ENCODE peak calls at places on chromosomes 2 and 18, in four cellular contexts. One of them, this sample, is unnamed.

GRCh38 chr2:220228310-220229006 is 601.0 kb downstream of the SLC4A3 start:
- DNase-seq in GM23338: no peak
- DNase-seq in K562: no peak
- DNase-seq in Panc1: peak
- DNase-seq in this sample: no peak

GRCh38 chr2:231680992-231681852 is 27.1 kb upstream of the PTMA start:
- DNase-seq in Panc1: no peak
- DNase-seq in K562: peak
- DNase-seq in GM23338: peak
- DNase-seq in this sample: peak

GRCh38 chr2:168583064-168583709 is 127.1 kb downstream of the CERS6 start:
- DNase-seq in K562: no peak
- DNase-seq in GM23338: no peak
- DNase-seq in Panc1: no peak
- DNase-seq in this sample: no peak

GRCh38 chr18:3579701-3580100 is 129.7 kb downstream of the TGIF1 start:
- DNase-seq in GM23338: no peak
- DNase-seq in Panc1: no peak
- DNase-seq in K562: no peak
- DNase-seq in this sample: no peak

GRCh38 chr2:121735520-121736074 is 1.1 kb downstream of the NIFK start:
- DNase-seq in GM23338: no peak
- DNase-seq in Panc1: no peak
- DNase-seq in K562: no peak
- DNase-seq in this sample: no peak

GRCh38 chr2:19219060-19219459 is 139.4 kb downstream of the OSR1 start:
- DNase-seq in K562: no peak
- DNase-seq in GM23338: no peak
- DNase-seq in Panc1: no peak
- DNase-seq in this sample: no peak

GRCh38 chr2:49050265-49050664 is 104.0 kb downstream of the FSHR start:
- DNase-seq in Panc1: no peak
- DNase-seq in K562: no peak
- DNase-seq in GM23338: no peak
- DNase-seq in this sample: no peak

GRCh38 chr2:69546646-69547045 is 96.9 kb downstream of the AAK1 start:
- DNase-seq in GM23338: no peak
- DNase-seq in Panc1: no peak
- DNase-seq in K562: no peak
- DNase-seq in this sample: no peak

GRCh38 chr2:221570321-221571107 is 1.6 kb downstream of the EPHA4 start:
- DNase-seq in Panc1: no peak
- DNase-seq in GM23338: peak
- DNase-seq in K562: no peak
- DNase-seq in this sample: no peak

GRCh38 chr2:47697000-47697601 is 85.8 kb upstream of the MSH6 start:
- DNase-seq in GM23338: no peak
- DNase-seq in Panc1: no peak
- DNase-seq in K562: no peak
- DNase-seq in this sample: no peak

GRCh38 chr2:129761569-129762021 is 217.9 kb upstream of the RAB6C start:
- DNase-seq in GM23338: no peak
- DNase-seq in Panc1: no peak
- DNase-seq in K562: no peak
- DNase-seq in this sample: no peak

GRCh38 chr2:46942143-46942526 is 26.5 kb upstream of the MCFD2 start:
- DNase-seq in Panc1: no peak
- DNase-seq in K562: peak
- DNase-seq in GM23338: no peak
- DNase-seq in this sample: peak

GRCh38 chr2:24435391-24436316 is 55.4 kb upstream of the NCOA1 start:
- DNase-seq in GM23338: no peak
- DNase-seq in Panc1: no peak
- DNase-seq in K562: no peak
- DNase-seq in this sample: no peak

GRCh38 chr2:38076710-38077430 is 919 bp upstream of the CYP1B1 start:
- DNase-seq in GM23338: peak
- DNase-seq in Panc1: no peak
- DNase-seq in K562: peak
- DNase-seq in this sample: peak

GRCh38 chr2:59184281-59185020 is 943.3 kb upstream of the FANCL start:
- DNase-seq in GM23338: no peak
- DNase-seq in K562: no peak
- DNase-seq in Panc1: no peak
- DNase-seq in this sample: no peak

GRCh38 chr2:133522204-133522603 is 46.1 kb downstream of the NCKAP5 start:
- DNase-seq in Panc1: no peak
- DNase-seq in GM23338: no peak
- DNase-seq in K562: no peak
- DNase-seq in this sample: no peak
- TF ChIP-seq REST in Panc1: no peak
- TF ChIP-seq REST in GM23338: no peak
- TF ChIP-seq REST in K562: no peak
- TF ChIP-seq REST in this sample: no peak

GRCh38 chr2:178279636-178280035 is 85.3 kb downstream of the OSBPL6 start:
- DNase-seq in K562: no peak
- DNase-seq in GM23338: no peak
- DNase-seq in Panc1: no peak
- DNase-seq in this sample: no peak
- TF ChIP-seq REST in K562: no peak
- TF ChIP-seq REST in GM23338: no peak
- TF ChIP-seq REST in Panc1: no peak
- TF ChIP-seq REST in this sample: no peak

DNA sequence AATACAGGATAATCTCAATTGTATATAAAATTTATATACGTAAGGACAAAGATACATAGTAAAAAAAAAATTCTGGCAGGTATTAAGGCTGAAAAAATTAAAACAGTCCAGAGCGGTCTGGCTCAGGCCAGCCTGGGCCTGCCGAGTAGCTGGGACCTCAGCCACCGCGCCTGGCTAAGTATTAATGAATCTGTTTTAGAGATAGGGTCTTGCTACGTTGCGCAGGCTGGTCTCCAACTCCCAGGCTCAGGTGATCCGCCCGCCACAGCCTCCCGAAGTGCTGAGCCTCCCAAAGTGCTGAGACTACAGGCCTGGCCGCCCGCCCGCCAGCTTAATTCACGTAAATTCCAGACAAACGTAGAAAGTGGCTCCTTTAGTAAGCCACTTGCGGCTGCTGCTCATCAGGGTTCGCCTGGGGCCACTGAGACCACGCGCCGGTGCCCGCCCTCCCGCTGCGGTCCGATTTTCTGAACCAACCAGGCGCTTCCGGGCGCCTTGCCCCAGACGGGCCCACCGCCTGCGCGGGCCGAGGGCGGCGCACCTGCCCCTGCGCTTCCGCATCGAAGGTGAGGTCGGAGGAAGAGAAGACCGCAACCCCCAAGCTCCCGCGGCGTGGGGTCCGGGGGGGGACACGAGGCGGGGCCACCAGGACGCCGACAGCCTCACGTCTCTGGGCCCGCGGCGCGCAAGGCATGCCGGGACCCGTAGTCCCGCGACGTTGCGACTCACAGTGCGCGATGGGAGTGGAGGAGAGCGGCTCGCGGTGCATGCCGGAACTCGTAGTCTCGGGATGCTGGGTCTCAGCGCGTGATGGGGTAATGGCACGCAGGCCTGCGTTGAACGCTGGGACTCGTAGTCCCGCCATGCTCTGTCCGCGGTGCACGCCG is 695 bp upstream of the CTDP1 start:
- DNase-seq in GM23338: peak
- DNase-seq in K562: peak
- DNase-seq in Panc1: peak
- DNase-seq in this sample: peak
- TF ChIP-seq REST in GM23338: no peak
- TF ChIP-seq REST in K562: no peak
- TF ChIP-seq REST in Panc1: no peak
- TF ChIP-seq REST in this sample: peak

GRCh38 chr2:64019975-64020281 is 700 bp upstream of the VPS54 start:
- DNase-seq in Panc1: peak
- DNase-seq in GM23338: no peak
- DNase-seq in K562: no peak
- DNase-seq in this sample: no peak

GRCh38 chr2:64023485-64024258 is 4.4 kb upstream of the VPS54 start:
- DNase-seq in GM23338: peak
- DNase-seq in K562: no peak
- DNase-seq in Panc1: no peak
- DNase-seq in this sample: no peak

GRCh38 chr2:64025741-64026140 is 6.5 kb upstream of the VPS54 start:
- DNase-seq in Panc1: no peak
- DNase-seq in GM23338: no peak
- DNase-seq in K562: no peak
- DNase-seq in this sample: no peak

GRCh38 chr2:64021578-64021977 is 2.4 kb upstream of the VPS54 start:
- DNase-seq in Panc1: no peak
- DNase-seq in GM23338: no peak
- DNase-seq in K562: no peak
- DNase-seq in this sample: no peak

DNA sequence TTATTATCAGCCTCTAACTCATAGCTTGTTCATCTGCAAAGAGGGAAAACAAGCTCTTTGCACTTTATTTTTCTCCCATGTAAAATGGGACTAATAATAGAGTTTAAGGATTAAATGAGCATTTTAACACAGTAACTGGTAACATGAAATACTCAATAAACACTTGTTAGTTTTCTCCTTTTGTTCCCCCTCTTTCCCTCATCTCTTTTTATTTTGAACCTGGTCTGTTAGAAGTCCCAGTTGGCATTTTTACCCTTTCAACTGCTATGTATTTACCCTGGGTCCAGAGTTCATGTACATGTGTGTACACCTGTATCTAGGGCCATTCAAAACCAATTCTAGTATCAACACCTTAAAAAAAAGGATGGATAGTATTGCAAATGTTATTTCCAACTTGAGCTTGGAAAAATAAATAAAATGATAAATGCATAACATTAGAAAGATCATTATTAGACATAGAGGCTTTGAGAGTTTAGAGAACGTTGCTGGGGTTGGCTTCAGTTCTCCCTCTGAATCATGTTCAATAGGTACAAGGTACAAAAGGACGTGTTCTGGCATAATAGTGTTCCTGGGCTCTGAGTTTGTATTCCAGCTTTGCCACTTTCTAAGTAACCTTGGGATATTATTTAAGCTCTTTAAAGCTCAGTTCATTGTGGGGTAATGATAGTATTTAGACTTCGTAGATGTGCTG is 5.2 kb upstream of the VPS54 start:
- DNase-seq in GM23338: no peak
- DNase-seq in Panc1: no peak
- DNase-seq in K562: no peak
- DNase-seq in this sample: no peak
- TF ChIP-seq REST in GM23338: no peak
- TF ChIP-seq REST in Panc1: no peak
- TF ChIP-seq REST in K562: no peak
- TF ChIP-seq REST in this sample: no peak

GRCh38 chr18:35481960-35482366 is 15.8 kb downstream of the INO80C start:
- DNase-seq in GM23338: no peak
- DNase-seq in Panc1: no peak
- DNase-seq in K562: no peak
- DNase-seq in this sample: no peak
- TF ChIP-seq REST in GM23338: no peak
- TF ChIP-seq REST in Panc1: no peak
- TF ChIP-seq REST in K562: no peak
- TF ChIP-seq REST in this sample: no peak

GRCh38 chr2:235849489-235849888 is 318.7 kb downstream of the GBX2 start:
- DNase-seq in GM23338: no peak
- DNase-seq in Panc1: no peak
- DNase-seq in K562: no peak
- DNase-seq in this sample: no peak

GRCh38 chr2:235850289-235850688 is 317.9 kb downstream of the GBX2 start:
- DNase-seq in GM23338: no peak
- DNase-seq in Panc1: no peak
- DNase-seq in K562: no peak
- DNase-seq in this sample: no peak

GRCh38 chr2:235851841-235852527 is 316.2 kb downstream of the GBX2 start:
- DNase-seq in Panc1: no peak
- DNase-seq in K562: no peak
- DNase-seq in GM23338: peak
- DNase-seq in this sample: no peak

GRCh38 chr2:235852528-235852920 is 315.7 kb downstream of the GBX2 start:
- DNase-seq in GM23338: no peak
- DNase-seq in K562: no peak
- DNase-seq in Panc1: no peak
- DNase-seq in this sample: no peak

GRCh38 chr2:235850771-235851551 is 317.2 kb downstream of the GBX2 start:
- DNase-seq in K562: no peak
- DNase-seq in Panc1: no peak
- DNase-seq in GM23338: peak
- DNase-seq in this sample: no peak
- TF ChIP-seq REST in K562: no peak
- TF ChIP-seq REST in Panc1: peak
- TF ChIP-seq REST in GM23338: peak
- TF ChIP-seq REST in this sample: peak

This sample was measured in HL-60.